ENCODE peak calls at places on chromosomes 7 and 10, in five cellular contexts. E is neural crest cell, W is Panc1, A is right atrium auricular region, L is GM20000. Q is an unnamed sample.

GRCh38 chr7:66883716-66884115 is 37.3 kb upstream of the TMEM248 start:
- DNase-seq in A (no peak), L (no peak), W (peak), E (no peak), Q (no peak)

GRCh38 chr10:87660484-87661133 is 931 bp downstream of the PAPSS2 start:
- DNase-seq in E (no peak), W (no peak), A (peak), L (no peak), Q (no peak)

GRCh38 chr10:24590697-24591457 is 132.8 kb downstream of the ARHGAP21 start:
- DNase-seq in E (no peak), A (no peak), L (no peak), W (no peak), Q (no peak)

GRCh38 chr7:23105086-23105643 is 420 bp upstream of the KLHL7 start:
- DNase-seq in E (no peak), A (no peak), W (no peak), L (no peak), Q (no peak)

GRCh38 chr7:73838642-73839041 is 3.7 kb downstream of the METTL27 start:
- DNase-seq in L (no peak), W (no peak), A (no peak), E (no peak), Q (no peak)

GRCh38 chr10:7606977-7607404 is 59.8 kb downstream of the ITIH5 start:
- DNase-seq in A (no peak), L (no peak), W (no peak), E (no peak), Q (no peak)

GRCh38 chr7:18064242-18064838 is 36.7 kb upstream of the PRPS1L1 start:
- DNase-seq in A (no peak), W (peak), E (peak), L (peak), Q (no peak)

GRCh38 chr7:128755816-128756476 is 16.8 kb downstream of the CALU start:
- DNase-seq in L (no peak), A (no peak), E (no peak), W (no peak), Q (no peak)

GRCh38 chr10:132788180-132788830 is 2.4 kb upstream of the NKX6-2 start:
- DNase-seq in L (peak), E (no peak), W (no peak), A (no peak), Q (no peak)

GRCh38 chr7:64853679-64854078 is 49.4 kb upstream of the ZNF273 start:
- DNase-seq in L (no peak), E (no peak), A (no peak), W (no peak), Q (no peak)

GRCh38 chr7:26681819-26682418 is 182.5 kb downstream of the SKAP2 start:
- DNase-seq in W (no peak), L (peak), A (no peak), E (no peak), Q (no peak)

GRCh38 chr7:31569528-31569927 is 55.6 kb downstream of the ITPRID1 start:
- DNase-seq in A (no peak), E (no peak), L (no peak), W (no peak), Q (no peak)
- TF ChIP-seq CTCF in A (no peak), E (no peak), L (no peak), W (no peak), Q (no peak)

DNA sequence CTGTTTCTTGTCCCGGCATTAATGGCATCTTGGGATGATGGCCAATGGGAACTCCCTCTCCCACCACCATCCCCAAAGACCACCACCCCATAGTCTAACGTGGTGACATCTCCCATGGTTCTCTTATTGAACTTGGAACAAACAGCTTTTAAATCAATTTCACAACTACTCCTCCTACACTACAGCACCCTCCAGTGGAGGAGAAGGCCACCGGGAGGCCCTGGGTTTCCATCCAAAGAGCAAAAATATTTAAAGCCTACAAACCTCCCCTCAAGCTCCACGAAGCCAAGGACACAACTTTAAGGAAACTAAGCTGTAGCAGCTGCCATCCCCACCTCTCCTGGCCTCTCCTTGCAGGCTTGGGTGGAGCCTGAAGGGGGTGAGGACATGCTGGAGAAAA is 94.1 kb upstream of the LANCL2 start:
- DNase-seq in W (no peak), A (no peak), E (no peak), L (no peak), Q (no peak)
- TF ChIP-seq CTCF in W (peak), A (no peak), E (peak), L (no peak), Q (peak)

GRCh38 chr10:1404236-1404952 is 332.9 kb downstream of the ADARB2 start:
- DNase-seq in L (no peak), E (no peak), W (no peak), A (peak), Q (peak)

GRCh38 chr10:1402821-1403507 is 334.4 kb downstream of the ADARB2 start:
- DNase-seq in A (peak), L (no peak), E (no peak), W (no peak), Q (no peak)

GRCh38 chr10:1402016-1402820 is 335.1 kb downstream of the ADARB2 start:
- DNase-seq in L (no peak), W (no peak), A (peak), E (no peak), Q (peak)

GRCh38 chr10:1404953-1405260 is 332.4 kb downstream of the ADARB2 start:
- DNase-seq in A (peak), E (no peak), W (no peak), L (no peak), Q (peak)

GRCh38 chr10:1403508-1404230 is 333.7 kb downstream of the ADARB2 start:
- DNase-seq in A (peak), L (no peak), W (no peak), E (no peak), Q (peak)
- TF ChIP-seq CTCF in A (no peak), L (no peak), W (no peak), E (no peak), Q (peak)

DNA sequence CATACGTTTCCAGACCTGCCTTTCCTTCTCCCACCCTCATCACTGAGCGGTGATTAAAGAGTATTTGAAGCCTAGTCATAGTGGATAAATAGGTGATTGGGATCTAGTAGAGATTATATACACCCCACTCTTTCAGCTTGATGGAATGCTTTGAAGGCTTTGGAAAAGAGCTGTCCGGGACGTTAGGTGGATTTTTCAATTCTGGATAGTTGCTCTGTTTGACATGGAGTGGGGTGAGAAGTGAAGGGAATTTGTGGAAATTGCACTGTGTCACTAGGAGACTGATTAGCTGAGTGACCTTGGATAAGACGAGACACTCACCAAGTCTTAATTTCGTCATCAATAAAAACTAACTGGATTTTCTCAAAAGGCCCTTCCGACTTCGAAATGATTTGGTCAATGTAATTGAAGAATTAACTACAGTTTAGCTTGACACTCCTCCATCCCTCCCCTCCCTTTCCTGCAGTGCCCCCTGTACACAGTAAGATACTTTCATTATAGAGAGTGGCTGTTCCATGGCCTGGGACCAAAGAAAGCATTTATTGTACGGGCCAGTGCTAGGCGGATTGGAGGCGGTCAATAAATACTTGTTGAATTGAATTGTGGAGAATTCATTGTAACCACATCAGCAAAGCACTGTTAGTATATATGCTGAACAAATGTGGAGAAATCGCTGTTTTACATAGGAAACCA is 959 bp downstream of the ZKSCAN1 start:
- DNase-seq in W (no peak), L (no peak), E (peak), A (no peak), Q (no peak)
- TF ChIP-seq CTCF in W (no peak), L (no peak), E (no peak), A (no peak), Q (no peak)

GRCh38 chr10:62816179-62817119 is at the start of gene EGR2:
- DNase-seq in E (peak), A (peak), L (peak), W (peak), Q (peak)
- TF ChIP-seq CTCF in E (no peak), A (no peak), L (no peak), W (no peak), Q (no peak)